ENCODE peak calls at places on chromosomes 4 and X, in six cellular contexts. One of them, this sample, is unnamed.

GRCh38 chr4:23717528-23718248 is 172.2 kb downstream of the PPARGC1A start:
- DNase-seq in RWPE2: no peak
- DNase-seq in neural crest cell: no peak
- DNase-seq in right atrium auricular region: no peak
- DNase-seq in progenitor cell of endocrine pancreas: no peak
- DNase-seq in B cell: no peak
- DNase-seq in this sample: no peak

GRCh38 chrX:57925806-57926205 is 15.5 kb upstream of the ZXDA start:
- DNase-seq in right atrium auricular region: no peak
- DNase-seq in neural crest cell: no peak
- DNase-seq in progenitor cell of endocrine pancreas: no peak
- DNase-seq in RWPE2: no peak
- DNase-seq in B cell: no peak
- DNase-seq in this sample: no peak

GRCh38 chrX:118655561-118656246 is 71.7 kb upstream of the IL13RA1 start:
- DNase-seq in neural crest cell: no peak
- DNase-seq in right atrium auricular region: no peak
- DNase-seq in progenitor cell of endocrine pancreas: no peak
- DNase-seq in RWPE2: no peak
- DNase-seq in B cell: no peak
- DNase-seq in this sample: no peak

GRCh38 chr4:98113005-98113404 is 30.3 kb downstream of the STPG2 start:
- DNase-seq in RWPE2: no peak
- DNase-seq in progenitor cell of endocrine pancreas: no peak
- DNase-seq in right atrium auricular region: no peak
- DNase-seq in B cell: no peak
- DNase-seq in neural crest cell: no peak
- DNase-seq in this sample: no peak

GRCh38 chr4:152935661-152936445 is at the start of gene FHDC1:
- DNase-seq in progenitor cell of endocrine pancreas: peak; percentile 85
- DNase-seq in right atrium auricular region: no peak
- DNase-seq in B cell: no peak
- DNase-seq in neural crest cell: peak; percentile 33
- DNase-seq in RWPE2: peak; percentile 77
- DNase-seq in this sample: peak; percentile 78

GRCh38 chr4:102787096-102787867 is 26.5 kb upstream of the MANBA start:
- DNase-seq in neural crest cell: no peak
- DNase-seq in right atrium auricular region: no peak
- DNase-seq in progenitor cell of endocrine pancreas: no peak
- DNase-seq in B cell: no peak
- DNase-seq in RWPE2: no peak
- DNase-seq in this sample: no peak

GRCh38 chrX:30141966-30142365 is 73.4 kb upstream of the MAGEB2 start:
- DNase-seq in progenitor cell of endocrine pancreas: no peak
- DNase-seq in right atrium auricular region: no peak
- DNase-seq in neural crest cell: no peak
- DNase-seq in RWPE2: no peak
- DNase-seq in B cell: no peak
- DNase-seq in this sample: no peak

GRCh38 chr4:163063891-163064290 is 102.8 kb downstream of the NAF1 start:
- DNase-seq in right atrium auricular region: no peak
- DNase-seq in neural crest cell: no peak
- DNase-seq in RWPE2: no peak
- DNase-seq in B cell: no peak
- DNase-seq in progenitor cell of endocrine pancreas: no peak
- DNase-seq in this sample: no peak

GRCh38 chr4:85486425-85487101 is 11.6 kb downstream of the ARHGAP24 start:
- DNase-seq in RWPE2: no peak
- DNase-seq in B cell: no peak
- DNase-seq in right atrium auricular region: no peak
- DNase-seq in progenitor cell of endocrine pancreas: no peak
- DNase-seq in neural crest cell: no peak
- DNase-seq in this sample: no peak

GRCh38 chr4:117001077-117001476 is 84.3 kb downstream of the TRAM1L1 start:
- DNase-seq in neural crest cell: no peak
- DNase-seq in right atrium auricular region: no peak
- DNase-seq in B cell: no peak
- DNase-seq in progenitor cell of endocrine pancreas: no peak
- DNase-seq in RWPE2: no peak
- DNase-seq in this sample: no peak

GRCh38 chrX:122046815-122047214 is 999.4 kb downstream of the GLUD2 start:
- DNase-seq in neural crest cell: no peak
- DNase-seq in right atrium auricular region: no peak
- DNase-seq in RWPE2: no peak
- DNase-seq in progenitor cell of endocrine pancreas: no peak
- DNase-seq in B cell: no peak
- DNase-seq in this sample: no peak

GRCh38 chr4:25223770-25224375 is 10.0 kb upstream of the PI4K2B start:
- DNase-seq in progenitor cell of endocrine pancreas: no peak
- DNase-seq in neural crest cell: peak; percentile 9
- DNase-seq in right atrium auricular region: no peak
- DNase-seq in B cell: no peak
- DNase-seq in RWPE2: no peak
- DNase-seq in this sample: no peak

GRCh38 chr4:109947918-109948317 is 35.2 kb downstream of the EGF start:
- DNase-seq in B cell: no peak
- DNase-seq in right atrium auricular region: no peak
- DNase-seq in RWPE2: no peak
- DNase-seq in progenitor cell of endocrine pancreas: no peak
- DNase-seq in neural crest cell: no peak
- DNase-seq in this sample: no peak

GRCh38 chr4:111018231-111018630 is 395.4 kb upstream of the PITX2 start:
- DNase-seq in right atrium auricular region: no peak
- DNase-seq in RWPE2: no peak
- DNase-seq in progenitor cell of endocrine pancreas: no peak
- DNase-seq in B cell: no peak
- DNase-seq in neural crest cell: no peak
- DNase-seq in this sample: no peak

GRCh38 chr4:111016416-111016815 is 393.5 kb upstream of the PITX2 start:
- DNase-seq in B cell: no peak
- DNase-seq in progenitor cell of endocrine pancreas: no peak
- DNase-seq in right atrium auricular region: no peak
- DNase-seq in RWPE2: no peak
- DNase-seq in neural crest cell: no peak
- DNase-seq in this sample: no peak

GRCh38 chr4:111020961-111021360 is 398.1 kb upstream of the PITX2 start:
- DNase-seq in progenitor cell of endocrine pancreas: no peak
- DNase-seq in right atrium auricular region: no peak
- DNase-seq in B cell: no peak
- DNase-seq in RWPE2: no peak
- DNase-seq in neural crest cell: no peak
- DNase-seq in this sample: no peak
- TF ChIP-seq CTCF in progenitor cell of endocrine pancreas: no peak
- TF ChIP-seq CTCF in right atrium auricular region: no peak
- TF ChIP-seq CTCF in B cell: no peak
- TF ChIP-seq CTCF in RWPE2: no peak
- TF ChIP-seq CTCF in neural crest cell: no peak
- TF ChIP-seq CTCF in this sample: no peak

GRCh38 chr4:59966758-59967157 is 1233.4 kb upstream of the ADGRL3 start:
- DNase-seq in progenitor cell of endocrine pancreas: no peak
- DNase-seq in neural crest cell: no peak
- DNase-seq in B cell: no peak
- DNase-seq in RWPE2: no peak
- DNase-seq in right atrium auricular region: no peak
- DNase-seq in this sample: no peak

GRCh38 chr4:59971952-59972351 is 1228.2 kb upstream of the ADGRL3 start:
- DNase-seq in neural crest cell: no peak
- DNase-seq in progenitor cell of endocrine pancreas: no peak
- DNase-seq in B cell: no peak
- DNase-seq in right atrium auricular region: no peak
- DNase-seq in RWPE2: no peak
- DNase-seq in this sample: no peak

GRCh38 chr4:59973496-59973895 is 1226.6 kb upstream of the ADGRL3 start:
- DNase-seq in B cell: no peak
- DNase-seq in right atrium auricular region: no peak
- DNase-seq in neural crest cell: no peak
- DNase-seq in progenitor cell of endocrine pancreas: no peak
- DNase-seq in RWPE2: no peak
- DNase-seq in this sample: no peak

GRCh38 chr4:59969909-59970308 is 1230.2 kb upstream of the ADGRL3 start:
- DNase-seq in RWPE2: no peak
- DNase-seq in neural crest cell: no peak
- DNase-seq in progenitor cell of endocrine pancreas: no peak
- DNase-seq in right atrium auricular region: no peak
- DNase-seq in B cell: no peak
- DNase-seq in this sample: no peak

GRCh38 chr4:59968796-59969195 is 1231.3 kb upstream of the ADGRL3 start:
- DNase-seq in right atrium auricular region: no peak
- DNase-seq in progenitor cell of endocrine pancreas: no peak
- DNase-seq in RWPE2: no peak
- DNase-seq in B cell: no peak
- DNase-seq in neural crest cell: no peak
- DNase-seq in this sample: no peak
- TF ChIP-seq CTCF in right atrium auricular region: no peak
- TF ChIP-seq CTCF in progenitor cell of endocrine pancreas: no peak
- TF ChIP-seq CTCF in RWPE2: no peak
- TF ChIP-seq CTCF in B cell: no peak
- TF ChIP-seq CTCF in neural crest cell: no peak
- TF ChIP-seq CTCF in this sample: no peak

GRCh38 chrX:21975827-21976226 is 35.3 kb downstream of the SMS start:
- DNase-seq in RWPE2: no peak
- DNase-seq in right atrium auricular region: no peak
- DNase-seq in progenitor cell of endocrine pancreas: no peak
- DNase-seq in B cell: no peak
- DNase-seq in neural crest cell: no peak
- DNase-seq in this sample: no peak
- TF ChIP-seq CTCF in RWPE2: peak; percentile 18
- TF ChIP-seq CTCF in right atrium auricular region: peak; percentile 36
- TF ChIP-seq CTCF in progenitor cell of endocrine pancreas: peak; percentile 53
- TF ChIP-seq CTCF in B cell: no peak
- TF ChIP-seq CTCF in neural crest cell: peak; percentile 58
- TF ChIP-seq CTCF in this sample: peak; percentile 64

DNA sequence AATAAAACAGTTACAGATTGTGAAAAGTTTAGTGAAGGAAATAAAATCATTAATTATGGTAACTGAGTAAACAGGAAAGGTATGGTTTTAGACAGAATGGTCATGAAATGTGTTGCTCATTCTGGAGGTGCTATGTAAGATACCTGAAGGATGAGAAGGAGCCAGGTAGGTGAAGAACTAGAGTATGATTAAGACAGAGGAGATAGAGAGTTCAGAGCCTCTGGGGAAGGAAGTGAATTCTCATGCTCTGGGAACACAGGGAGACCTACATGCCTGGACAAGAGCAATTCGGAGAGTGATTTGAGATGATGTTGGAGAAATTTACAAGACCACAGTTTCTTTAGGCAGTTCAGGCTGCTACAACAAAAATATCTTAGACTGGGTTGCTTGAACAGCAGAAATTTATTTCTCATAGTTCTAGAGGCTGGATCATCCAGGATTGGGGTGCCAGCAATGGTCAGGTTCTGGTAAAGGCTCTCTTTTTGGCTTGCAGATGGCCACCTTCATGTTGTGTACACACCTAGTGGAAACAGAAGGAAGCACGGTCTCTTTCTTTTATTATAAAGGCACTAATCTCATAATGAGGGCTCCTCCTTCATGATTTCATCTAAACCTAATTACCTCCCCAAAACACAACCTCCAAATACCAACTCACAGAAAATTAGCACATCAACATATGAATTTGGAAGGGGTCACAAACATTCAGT is 1416.1 kb downstream of the PCDH7 start:
- DNase-seq in progenitor cell of endocrine pancreas: no peak
- DNase-seq in B cell: no peak
- DNase-seq in RWPE2: no peak
- DNase-seq in neural crest cell: no peak
- DNase-seq in right atrium auricular region: no peak
- DNase-seq in this sample: no peak
- TF ChIP-seq CTCF in progenitor cell of endocrine pancreas: no peak
- TF ChIP-seq CTCF in B cell: no peak
- TF ChIP-seq CTCF in RWPE2: peak; percentile 17
- TF ChIP-seq CTCF in neural crest cell: peak; percentile 21
- TF ChIP-seq CTCF in right atrium auricular region: no peak
- TF ChIP-seq CTCF in this sample: peak; percentile 34

This sample was measured in type B pancreatic cell.